ENCODE peak calls at places on chromosomes 1 and 21, in ten cellular contexts. F is nephron progenitor cell; Z is H9; L is RWPE1; G is heart left ventricle; X is iris pigment epithelial cell; I is NCI-H1694; J is NCI-H510A; A is GM12892; K is stimulated activated naive B cell treated with anti-CD40 and anti-IgM and Interleukin-4, amounts not matched to agents 10 μg/mL and 1 μg/mL and 100 μg/mL, for 72 hours. N is an unnamed sample.

GRCh38 chr1:68168545-68169065 is 63.7 kb downstream of the WLS start:
- DNase-seq in I (no peak), F (no peak), Z (no peak), A (no peak), K (no peak), L (no peak), X (peak), J (no peak), G (no peak), N (no peak)

GRCh38 chr21:33021667-33022066 is 4.1 kb upstream of the OLIG2 start:
- DNase-seq in L (no peak), K (no peak), Z (no peak), G (no peak), J (no peak), I (no peak), X (no peak), A (no peak), F (no peak), N (no peak)

GRCh38 chr1:3473381-3473844 is 18.9 kb downstream of the ARHGEF16 start:
- DNase-seq in G (no peak), Z (no peak), L (peak), I (no peak), X (peak), F (no peak), K (no peak), A (no peak), J (no peak), N (no peak)

GRCh38 chr1:44300882-44301281 is 54.2 kb downstream of the ERI3 start:
- DNase-seq in I (no peak), L (no peak), X (no peak), A (no peak), F (peak), J (peak), Z (no peak), K (no peak), G (no peak), N (no peak)

GRCh38 chr1:17640411-17640810 is 100.9 kb downstream of the ARHGEF10L start:
- DNase-seq in X (no peak), I (no peak), L (no peak), A (no peak), Z (no peak), K (no peak), F (no peak), J (no peak), G (no peak), N (no peak)

GRCh38 chr1:116580446-116581322 is 9.9 kb upstream of the CD58 start:
- DNase-seq in J (no peak), A (no peak), G (no peak), I (no peak), L (no peak), X (no peak), F (no peak), K (no peak), Z (no peak), N (no peak)

GRCh38 chr1:246836169-246836568 is 95.6 kb downstream of the AHCTF1 start:
- DNase-seq in I (peak), Z (no peak), G (no peak), J (no peak), L (no peak), A (no peak), K (no peak), F (no peak), X (peak), N (no peak)

GRCh38 chr1:55479970-55480369 is 264.8 kb upstream of the USP24 start:
- DNase-seq in I (no peak), A (no peak), F (no peak), J (no peak), L (no peak), K (no peak), Z (no peak), G (no peak), X (no peak), N (no peak)

GRCh38 chr1:240084749-240085148 is 6.9 kb upstream of the FMN2 start:
- DNase-seq in J (no peak), A (no peak), K (no peak), G (no peak), Z (no peak), F (no peak), X (no peak), L (no peak), I (no peak), N (no peak)

GRCh38 chr1:8671313-8671917 is 146.0 kb downstream of the RERE start:
- DNase-seq in L (peak), A (peak), F (peak), K (no peak), J (peak), X (peak), Z (no peak), I (peak), G (peak), N (peak)

GRCh38 chr1:208437416-208437815 is 193.2 kb upstream of the PLXNA2 start:
- DNase-seq in I (no peak), X (peak), A (no peak), L (peak), G (no peak), J (no peak), F (no peak), Z (no peak), K (no peak), N (no peak)

GRCh38 chr1:224528900-224529299 is 87.2 kb upstream of the CNIH3 start:
- DNase-seq in K (no peak), F (no peak), Z (no peak), J (no peak), I (peak), G (no peak), X (peak), L (peak), A (no peak), N (no peak)

GRCh38 chr1:91803133-91803532 is 82.8 kb downstream of the TGFBR3 start:
- DNase-seq in K (no peak), L (no peak), F (no peak), G (no peak), X (no peak), I (no peak), J (no peak), A (no peak), Z (no peak), N (no peak)

GRCh38 chr1:241442686-241443085 is 76.9 kb downstream of the FH start:
- DNase-seq in F (no peak), A (no peak), J (no peak), K (no peak), L (no peak), Z (no peak), I (no peak), X (no peak), G (no peak), N (no peak)

GRCh38 chr1:193543259-193543658 is 356.8 kb upstream of the B3GALT2 start:
- DNase-seq in G (no peak), J (no peak), F (no peak), K (no peak), L (no peak), Z (no peak), X (peak), I (no peak), A (no peak), N (no peak)

GRCh38 chr1:85307987-85308836 is 31.8 kb upstream of the BCL10 start:
- DNase-seq in F (peak), G (peak), L (peak), X (peak), Z (peak), I (peak), A (peak), K (peak), J (peak), N (no peak)

GRCh38 chr1:19436716-19437476 is 48.4 kb downstream of the CAPZB start:
- DNase-seq in J (no peak), Z (no peak), A (no peak), K (no peak), L (peak), I (no peak), X (peak), G (peak), F (no peak), N (no peak)

GRCh38 chr1:64755356-64755755 is 10.5 kb downstream of the RAVER2 start:
- DNase-seq in X (no peak), J (no peak), L (no peak), A (no peak), I (no peak), F (no peak), Z (no peak), G (no peak), K (no peak), N (no peak)

GRCh38 chr1:246527402-246528088 is 20.5 kb upstream of the SMYD3 start:
- DNase-seq in Z (no peak), G (no peak), I (no peak), X (no peak), L (no peak), K (no peak), J (no peak), F (no peak), A (no peak), N (no peak)

GRCh38 chr1:53734650-53735211 is 4.2 kb downstream of the GLIS1 start:
- DNase-seq in L (no peak), F (peak), Z (no peak), X (peak), I (peak), J (peak), G (no peak), A (no peak), K (no peak), N (no peak)

GRCh38 chr1:212034516-212035122 is 738 bp downstream of the INTS7 start:
- DNase-seq in K (peak), J (no peak), F (no peak), X (peak), Z (no peak), G (no peak), L (no peak), I (no peak), A (no peak), N (no peak)

GRCh38 chr21:21612446-21612845 is 614.2 kb downstream of the NCAM2 start:
- DNase-seq in Z (peak), I (no peak), F (no peak), L (peak), X (peak), A (no peak), K (no peak), G (no peak), J (no peak), N (no peak)

GRCh38 chr1:3548156-3548893 is 63.0 kb downstream of the MEGF6 start:
- DNase-seq in X (peak), A (no peak), J (no peak), I (no peak), L (no peak), Z (no peak), G (no peak), K (no peak), F (no peak), N (no peak)

GRCh38 chr1:41268154-41268770 is 26.2 kb upstream of the SCMH1 start:
- DNase-seq in A (peak), J (peak), X (peak), I (peak), G (peak), L (peak), Z (peak), F (peak), K (peak), N (peak)

GRCh38 chr1:107499139-107499744 is 358.4 kb downstream of the NTNG1 start:
- DNase-seq in G (no peak), Z (no peak), K (no peak), F (no peak), J (no peak), I (no peak), A (no peak), X (no peak), L (no peak), N (no peak)

GRCh38 chr1:91846007-91846620 is 39.8 kb downstream of the TGFBR3 start:
- DNase-seq in A (no peak), F (no peak), K (no peak), Z (no peak), I (peak), L (peak), J (peak), G (peak), X (peak), N (peak)

GRCh38 chr1:66693856-66694255 is 58.4 kb upstream of the DYNLT5 start:
- DNase-seq in A (no peak), F (no peak), G (no peak), I (no peak), L (no peak), J (no peak), K (no peak), Z (no peak), X (no peak), N (no peak)

GRCh38 chr1:243440406-243440805 is 184.6 kb downstream of the SDCCAG8 start:
- DNase-seq in A (no peak), G (no peak), J (no peak), I (no peak), L (no peak), X (no peak), K (no peak), F (no peak), Z (no peak), N (no peak)

GRCh38 chr1:172909606-172910326 is 141.0 kb downstream of the TNFSF18 start:
- DNase-seq in K (no peak), J (no peak), F (no peak), A (no peak), Z (no peak), I (no peak), L (no peak), G (no peak), X (peak), N (no peak)

GRCh38 chr1:119139393-119139792 is 1.1 kb downstream of the WARS2 start:
- DNase-seq in J (no peak), I (no peak), X (no peak), Z (no peak), K (no peak), A (no peak), L (no peak), F (no peak), G (no peak), N (no peak)

GRCh38 chr21:31254131-31254530 is 89.9 kb downstream of the TIAM1 start:
- DNase-seq in A (no peak), F (no peak), K (no peak), X (no peak), G (no peak), Z (no peak), L (no peak), J (no peak), I (no peak), N (no peak)

GRCh38 chr1:231964955-231965354 is 338.4 kb downstream of the DISC1 start:
- DNase-seq in X (peak), L (no peak), A (no peak), F (no peak), I (no peak), G (no peak), K (no peak), J (no peak), Z (no peak), N (no peak)

GRCh38 chr1:99657213-99658030 is 11.5 kb downstream of the PALMD start:
- DNase-seq in Z (no peak), L (no peak), A (no peak), F (no peak), J (no peak), I (no peak), K (no peak), X (peak), G (no peak), N (no peak)

GRCh38 chr1:34400690-34401089 is 224.0 kb downstream of the C1orf94 start:
- DNase-seq in A (no peak), X (no peak), Z (no peak), I (no peak), L (no peak), G (no peak), J (no peak), K (no peak), F (no peak), N (no peak)

GRCh38 chr1:203183828-203184227 is 2.7 kb downstream of the CHI3L1 start:
- DNase-seq in J (no peak), Z (no peak), X (no peak), F (no peak), I (no peak), A (no peak), G (no peak), L (no peak), K (no peak), N (no peak)

GRCh38 chr1:67635055-67635809 is 49.8 kb upstream of the GADD45A start:
- DNase-seq in L (no peak), Z (no peak), A (no peak), G (no peak), F (no peak), I (no peak), X (no peak), J (no peak), K (peak), N (no peak)

GRCh38 chr1:160657477-160657820 is 10.6 kb upstream of the SLAMF1 start:
- DNase-seq in K (no peak), Z (no peak), A (no peak), F (no peak), L (no peak), G (no peak), I (no peak), X (peak), J (no peak), N (no peak)

GRCh38 chr1:183689770-183690204 is 36.7 kb upstream of the APOBEC4 start:
- DNase-seq in Z (no peak), L (no peak), I (no peak), F (no peak), X (no peak), J (no peak), G (no peak), K (peak), A (no peak), N (no peak)

GRCh38 chr1:6872573-6873261 is 87.5 kb downstream of the CAMTA1 start:
- DNase-seq in A (no peak), K (no peak), F (no peak), X (peak), L (no peak), I (no peak), Z (no peak), J (no peak), G (no peak), N (no peak)

GRCh38 chr1:44417351-44418021 is 12.4 kb downstream of the RNF220 start:
- DNase-seq in J (peak), K (no peak), I (no peak), X (no peak), G (peak), Z (peak), A (no peak), L (no peak), F (peak), N (peak)

N was measured in DMS153.